ENCODE peak calls at places on chromosomes 13 and 19, in five cellular contexts. O is tibial nerve, Y is GM23248, Z is AG04450, B is iris pigment epithelial cell. M is an unnamed sample.

GRCh38 chr13:64778002-64778401 is 2452.1 kb downstream of the PCDH9 start:
- DNase-seq in O (no peak), Y (no peak), Z (no peak), B (no peak), M (no peak)

GRCh38 chr13:111847964-111848363 is 219.0 kb upstream of the SOX1 start:
- DNase-seq in O (no peak), Y (no peak), Z (no peak), B (no peak), M (no peak)

GRCh38 chr13:45332831-45333219 is 8.2 kb downstream of the TPT1 start:
- DNase-seq in O (no peak), Y (no peak), Z (no peak), B (no peak), M (no peak)

GRCh38 chr13:31069808-31070544 is 91.7 kb downstream of the HSPH1 start:
- DNase-seq in O (no peak), Y (no peak), Z (no peak), B (no peak), M (no peak)

GRCh38 chr19:53102186-53102585 is 1.0 kb downstream of the ZNF160 start:
- DNase-seq in O (no peak), Y (peak; percentile 16), Z (no peak), B (no peak), M (no peak)

GRCh38 chr19:33416307-33417215 is 43.1 kb downstream of the CEBPG start:
- DNase-seq in O (no peak), Y (peak; percentile 71), Z (no peak), B (peak; percentile 60), M (peak; percentile 44)

GRCh38 chr19:49553451-49554271 is 25.9 kb downstream of the RCN3 start:
- DNase-seq in O (no peak), Y (peak; percentile 94), Z (no peak), B (peak; percentile 83), M (no peak)

GRCh38 chr13:75197803-75198202 is 284.2 kb downstream of the TBC1D4 start:
- DNase-seq in O (no peak), Y (no peak), Z (no peak), B (no peak), M (no peak)

GRCh38 chr19:31348416-31349159 is 648 bp downstream of the TSHZ3 start:
- DNase-seq in O (no peak), Y (peak; percentile 65), Z (no peak), B (peak; percentile 51), M (no peak)

GRCh38 chr13:113842336-113843062 is 21.4 kb downstream of the GAS6 start:
- DNase-seq in O (no peak), Y (no peak), Z (no peak), B (no peak), M (no peak)

GRCh38 chr19:51417107-51417806 is at the start of gene SIGLEC10:
- DNase-seq in O (no peak), Y (no peak), Z (no peak), B (no peak), M (no peak)

M was measured in SHP77 treated with DMSO at 0.1 percent for 48 hours.